ENCODE peak calls at places on chromosomes 13 and 19, in four cellular contexts. N, V, M and W are unnamed samples.

GRCh38 chr19:52689804-52690394 is 44.9 kb downstream of the ZNF611 start:
- DNase-seq in N (peak), V (peak), M (peak), W (peak)

GRCh38 chr13:43986395-43986794 is 106.7 kb downstream of the LACC1 start:
- DNase-seq in N (no peak), V (no peak), M (no peak), W (no peak)

GRCh38 chr13:31418186-31418585 is 218.4 kb downstream of the B3GLCT start:
- DNase-seq in N (no peak), V (no peak), M (no peak), W (no peak)

GRCh38 chr13:48069573-48069972 is 25.3 kb downstream of the MED4 start:
- DNase-seq in N (no peak), V (no peak), M (no peak), W (no peak)

GRCh38 chr19:584240-585001 is 5.3 kb upstream of the HCN2 start:
- DNase-seq in N (no peak), V (peak), M (no peak), W (no peak)

GRCh38 chr13:95485045-95485517 is 67.4 kb upstream of the CLDN10 start:
- DNase-seq in N (no peak), V (no peak), M (no peak), W (no peak)

GRCh38 chr19:55189424-55189823 is 9.3 kb upstream of the SYT5 start:
- DNase-seq in N (no peak), V (no peak), M (peak), W (no peak)

GRCh38 chr13:97559030-97559429 is 125.1 kb downstream of the RAP2A start:
- DNase-seq in N (no peak), V (no peak), M (no peak), W (no peak)

GRCh38 chr19:15198006-15198356 is 2.8 kb downstream of the NOTCH3 start:
- DNase-seq in N (no peak), V (no peak), M (no peak), W (no peak)

GRCh38 chr19:14118165-14119051 is 846 bp upstream of the PRKACA start:
- DNase-seq in N (peak), V (peak), M (peak), W (peak)

GRCh38 chr13:106173346-106173745 is 362.1 kb downstream of the EFNB2 start:
- DNase-seq in N (no peak), V (no peak), M (no peak), W (no peak)

GRCh38 chr13:51328488-51328887 is 11.0 kb upstream of the SERPINE3 start:
- DNase-seq in N (no peak), V (no peak), M (no peak), W (no peak)

GRCh38 chr13:26709461-26709860 is 51.1 kb downstream of the GPR12 start:
- DNase-seq in N (no peak), V (no peak), M (no peak), W (no peak)

GRCh38 chr13:47679391-47679790 is 321.7 kb downstream of the SUCLA2 start:
- DNase-seq in N (no peak), V (no peak), M (no peak), W (no peak)

GRCh38 chr13:67148219-67148583 is 81.9 kb downstream of the PCDH9 start:
- DNase-seq in N (no peak), V (no peak), M (no peak), W (no peak)

GRCh38 chr19:12778905-12779161 is 3.5 kb upstream of the HOOK2 start:
- DNase-seq in N (no peak), V (no peak), M (no peak), W (no peak)

GRCh38 chr19:4456566-4456842 is 1.1 kb downstream of the UBXN6 start:
- DNase-seq in N (no peak), V (no peak), M (no peak), W (no peak)

DNA sequence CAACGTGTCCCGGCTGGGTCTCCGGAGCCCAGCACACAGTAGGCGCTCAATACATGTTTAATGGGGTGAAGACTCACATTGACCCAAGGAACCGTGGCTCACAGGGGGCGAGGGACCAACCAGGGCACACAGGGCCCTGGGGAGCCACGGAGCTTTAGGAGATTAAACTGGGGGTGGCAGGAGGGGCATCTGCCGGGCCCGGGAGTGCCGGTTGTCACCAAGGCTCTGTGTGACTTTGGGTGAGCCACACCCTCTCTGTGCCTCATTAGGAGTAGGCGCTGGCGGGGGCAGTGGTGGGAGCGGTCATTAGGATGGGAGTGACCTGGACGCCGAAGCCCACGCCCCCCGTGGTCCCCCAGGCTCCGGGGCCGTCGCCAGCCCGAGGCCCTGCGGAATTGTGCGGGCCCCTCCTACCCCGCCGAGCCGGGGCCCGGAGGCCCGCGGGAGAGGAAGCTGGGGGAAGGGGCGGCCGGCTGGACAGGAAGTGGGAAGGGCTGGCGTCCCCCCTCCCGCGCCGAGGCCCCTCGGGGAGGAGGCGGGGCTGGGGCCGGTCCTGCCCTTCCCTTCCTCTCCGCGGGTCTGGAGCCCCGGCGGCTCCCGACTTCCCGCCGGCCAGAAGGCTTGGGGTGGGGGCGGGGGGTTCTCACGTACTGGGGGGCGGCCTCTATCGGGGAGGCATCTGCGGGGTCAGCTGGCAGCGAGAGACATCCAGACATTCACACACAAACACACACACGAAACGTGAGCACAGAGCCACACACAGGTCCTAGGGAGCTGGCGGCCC is 1.8 kb upstream of the SSBP4 start:
- DNase-seq in N (peak), V (peak), M (peak), W (no peak)
- TF ChIP-seq POLR2A in N (no peak), V (peak), M (peak), W (no peak)

GRCh38 chr19:18834644-18834984 is 2.9 kb downstream of the UPF1 start:
- DNase-seq in N (no peak), V (no peak), M (no peak), W (no peak)
- H3K4me3 ChIP-seq in N (peak), V (peak), M (no peak), W (peak)

GRCh38 chr19:34540811-34541557 is 59.4 kb downstream of the WTIP start:
- DNase-seq in N (no peak), V (no peak), M (no peak), W (no peak)
- TF ChIP-seq POLR2A in N (no peak), V (no peak), M (no peak), W (no peak)

GRCh38 chr19:8128551-8128950 is 20.8 kb downstream of the FBN3 start:
- DNase-seq in N (no peak), V (no peak), M (no peak), W (no peak)
- H3K4me3 ChIP-seq in N (no peak), V (no peak), M (no peak), W (no peak)

GRCh38 chr19:34173145-34173956 is 1.0 kb downstream of the LSM14A start:
- DNase-seq in N (no peak), V (peak), M (peak), W (peak)
- TF ChIP-seq POLR2A in N (no peak), V (peak), M (no peak), W (peak)

GRCh38 chr13:57635541-57635940 is 4.0 kb downstream of the PCDH17 start:
- DNase-seq in N (no peak), V (no peak), M (no peak), W (no peak)

GRCh38 chr13:57633141-57633949 is 1.8 kb downstream of the PCDH17 start:
- DNase-seq in N (no peak), V (peak), M (peak), W (no peak)

GRCh38 chr13:57632276-57633140 is 964 bp downstream of the PCDH17 start:
- DNase-seq in N (no peak), V (peak), M (no peak), W (no peak)

GRCh38 chr13:57634829-57635165 is 3.3 kb downstream of the PCDH17 start:
- DNase-seq in N (no peak), V (peak), M (peak), W (no peak)

GRCh38 chr13:57633950-57634828 is 2.6 kb downstream of the PCDH17 start:
- DNase-seq in N (no peak), V (peak), M (no peak), W (no peak)
- H3K4me3 ChIP-seq in N (peak), V (peak), M (peak), W (peak)

GRCh38 chr19:42465827-42466280 is 23.1 kb upstream of the CXCL17 start:
- DNase-seq in N (no peak), V (no peak), M (no peak), W (no peak)
- TF ChIP-seq POLR2A in N (no peak), V (no peak), M (no peak), W (no peak)

DNA sequence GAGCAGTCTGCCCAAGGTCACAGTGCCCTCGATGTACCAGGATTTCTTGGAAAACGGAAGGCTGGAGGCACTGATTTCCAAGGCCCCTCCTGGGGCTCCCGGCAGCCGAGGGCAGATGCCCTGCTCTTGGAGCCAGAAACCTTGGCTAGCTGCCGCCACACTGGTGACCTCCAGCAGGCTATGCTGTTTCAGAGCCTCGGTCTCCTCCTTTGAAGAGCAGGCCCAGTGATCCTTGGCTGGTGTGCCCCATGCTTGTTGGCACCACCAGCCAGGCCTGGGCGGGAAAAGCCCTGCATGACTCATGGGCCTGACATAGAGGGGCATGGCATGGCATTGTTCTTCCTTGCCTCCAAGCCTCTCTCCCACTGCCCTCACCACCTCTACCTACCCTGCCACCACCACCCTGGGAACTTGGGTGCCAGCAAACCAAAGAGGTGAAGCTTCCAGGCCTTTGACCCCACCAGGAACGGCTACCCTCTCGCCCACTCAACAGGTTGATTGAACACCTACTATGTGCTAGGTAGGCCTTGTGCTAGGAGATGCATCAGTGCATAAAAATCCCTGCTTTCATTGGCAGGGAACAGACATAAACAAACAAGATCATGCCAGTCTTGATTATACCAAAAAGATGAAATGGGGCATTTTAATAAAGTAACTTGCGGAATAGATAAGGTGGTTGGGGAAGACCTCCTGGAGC is 1.6 kb upstream of the CLEC11A start:
- DNase-seq in N (no peak), V (no peak), M (no peak), W (no peak)
- H3K4me3 ChIP-seq in N (no peak), V (no peak), M (no peak), W (no peak)

DNA sequence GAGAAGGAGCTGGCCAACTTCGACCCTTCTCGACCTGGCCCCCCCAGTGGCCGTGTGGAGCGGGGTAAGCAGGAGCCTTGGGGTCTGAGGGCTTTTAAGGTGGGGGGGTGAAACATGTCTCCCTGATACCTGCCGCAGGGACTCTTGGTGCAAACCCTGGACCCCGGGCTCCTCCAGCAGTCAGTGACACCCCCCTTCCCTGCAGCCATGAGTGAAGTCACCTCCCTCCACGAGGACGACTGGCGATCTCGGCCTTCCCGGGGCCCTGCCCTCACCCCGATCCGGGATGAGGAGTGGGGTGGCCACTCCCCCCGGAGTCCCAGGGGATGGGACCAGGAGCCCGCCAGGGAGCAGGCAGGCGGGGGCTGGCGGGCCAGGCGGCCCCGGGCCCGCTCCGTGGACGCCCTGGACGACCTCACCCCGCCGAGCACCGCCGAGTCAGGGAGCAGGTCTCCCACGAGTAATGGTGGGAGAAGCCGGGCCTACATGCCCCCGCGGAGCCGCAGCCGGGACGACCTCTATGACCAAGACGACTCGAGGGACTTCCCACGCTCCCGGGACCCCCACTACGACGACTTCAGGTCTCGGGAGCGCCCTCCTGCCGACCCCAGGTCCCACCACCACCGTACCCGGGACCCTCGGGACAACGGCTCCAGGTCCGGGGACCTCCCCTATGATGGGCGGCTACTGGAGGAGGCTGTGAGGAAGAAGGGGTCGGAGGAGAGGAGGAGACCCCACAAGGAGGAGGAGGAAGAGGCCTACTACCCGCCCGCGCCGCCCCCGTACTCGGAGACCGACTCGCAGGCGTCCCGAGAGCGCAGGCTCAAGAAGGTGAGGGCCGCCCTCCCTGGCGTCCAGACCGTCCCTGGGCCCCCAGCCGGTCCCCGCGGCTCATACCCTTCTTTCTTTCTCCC is 1.6 kb upstream of the USF2 start:
- DNase-seq in N (no peak), V (peak), M (peak), W (peak)
- TF ChIP-seq POLR2A in N (no peak), V (no peak), M (no peak), W (no peak)

DNA sequence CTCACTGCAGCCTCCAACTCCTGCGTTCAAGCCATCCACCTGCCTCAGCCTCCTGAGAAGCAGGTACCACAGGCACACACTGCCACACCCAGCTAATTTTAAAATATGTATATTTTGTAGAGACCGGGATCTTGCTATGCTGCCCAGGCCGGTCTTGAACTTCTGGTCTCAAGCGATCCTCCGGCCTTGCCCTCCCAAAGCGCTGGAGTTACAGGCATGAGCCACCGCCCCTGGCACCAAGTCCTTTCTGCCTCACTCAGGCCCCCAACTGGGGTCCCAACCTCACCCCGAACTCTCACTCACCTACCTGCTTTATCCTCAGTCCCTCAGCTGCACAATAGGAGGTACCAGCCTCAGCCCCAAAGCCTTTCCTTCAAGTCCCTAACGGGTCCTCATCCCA is 635 bp upstream of the COL5A3 start:
- DNase-seq in N (no peak), V (no peak), M (no peak), W (no peak)
- H3K4me3 ChIP-seq in N (peak), V (no peak), M (no peak), W (no peak)